ENCODE peak calls at places on chromosomes 5 and 9, in five cellular contexts. B is naive thymus-derived CD4-positive, alpha-beta T cell; Z is GM23248; C is IMR-90; L is HFF-Myc. I is an unnamed sample.

GRCh38 chr9:12730952-12731351 is 37.8 kb downstream of the TYRP1 start:
- DNase-seq in L (no peak), B (no peak), Z (no peak), C (no peak), I (no peak)

GRCh38 chr9:4366649-4367330 is 66.9 kb upstream of the GLIS3 start:
- DNase-seq in Z (peak; percentile 70), L (peak; percentile 43), C (peak; percentile 54), B (peak; percentile 23), I (peak; percentile 26)

GRCh38 chr5:36744041-36744677 is 132.4 kb upstream of the NIPBL start:
- DNase-seq in Z (peak; percentile 15), C (no peak), B (no peak), L (peak; percentile 31), I (no peak)

GRCh38 chr9:114027901-114028465 is 50.1 kb downstream of the AMBP start:
- DNase-seq in L (no peak), Z (no peak), C (no peak), B (no peak), I (no peak)

GRCh38 chr9:37036237-37037136 is 2.4 kb upstream of the PAX5 start:
- DNase-seq in L (no peak), C (peak; percentile 12), Z (peak; percentile 62), B (peak; percentile 51), I (no peak)

GRCh38 chr5:103919526-103919925 is 356.9 kb upstream of the NUDT12 start:
- DNase-seq in L (no peak), Z (no peak), C (no peak), B (no peak), I (no peak)

GRCh38 chr9:15142903-15143534 is 164.0 kb downstream of the TTC39B start:
- DNase-seq in C (peak; percentile 70), L (peak; percentile 29), B (peak; percentile 28), Z (peak; percentile 77), I (peak; percentile 41)

GRCh38 chr9:33187519-33188218 is 20.5 kb upstream of the B4GALT1 start:
- DNase-seq in B (no peak), L (no peak), C (peak; percentile 79), Z (peak; percentile 88), I (no peak)

GRCh38 chr5:61026004-61026403 is 81.0 kb downstream of the NDUFAF2 start:
- DNase-seq in Z (no peak), B (no peak), L (no peak), C (no peak), I (no peak)

GRCh38 chr5:68246802-68247201 is 31.2 kb downstream of the PIK3R1 start:
- DNase-seq in L (no peak), C (no peak), Z (no peak), B (peak; percentile 53), I (no peak)

GRCh38 chr5:66306105-66306843 is 162.2 kb downstream of the SREK1 start:
- DNase-seq in B (peak; percentile 18), C (peak; percentile 63), Z (peak; percentile 85), L (peak; percentile 33), I (peak; percentile 47)

GRCh38 chr9:72160446-72161123 is 11.3 kb downstream of the GDA start:
- DNase-seq in Z (no peak), B (no peak), L (no peak), C (no peak), I (no peak)

GRCh38 chr9:133119039-133119438 is 2.0 kb downstream of the RALGDS start:
- DNase-seq in L (no peak), B (no peak), Z (peak; percentile 21), C (no peak), I (no peak)

GRCh38 chr5:149581931-149582768 is 852 bp downstream of the ARHGEF37 start:
- DNase-seq in Z (peak; percentile 12), B (no peak), C (no peak), L (no peak), I (peak; percentile 39)

GRCh38 chr9:89042984-89043383 is 51.7 kb downstream of the S1PR3 start:
- DNase-seq in C (no peak), Z (no peak), B (no peak), L (no peak), I (no peak)

GRCh38 chr5:175129121-175129520 is 314.9 kb downstream of the DRD1 start:
- DNase-seq in B (no peak), C (no peak), L (no peak), Z (no peak), I (no peak)

GRCh38 chr5:1016476-1016875 is 7.9 kb downstream of the NKD2 start:
- DNase-seq in C (no peak), L (no peak), B (no peak), Z (no peak), I (no peak)

GRCh38 chr5:136036991-136037705 is 8.4 kb downstream of the TGFBI start:
- DNase-seq in B (peak; percentile 10), C (peak; percentile 53), L (peak; percentile 80), Z (peak; percentile 85), I (no peak)

GRCh38 chr5:150616024-150616470 is 24.4 kb upstream of the SYNPO start:
- DNase-seq in C (no peak), Z (no peak), B (no peak), L (no peak), I (no peak)

GRCh38 chr5:105836263-105836662 is 1834.5 kb downstream of the EFNA5 start:
- DNase-seq in C (peak; percentile 63), B (no peak), L (no peak), Z (peak; percentile 74), I (no peak)

GRCh38 chr9:3479516-3480352 is 46.1 kb downstream of the RFX3 start:
- DNase-seq in Z (no peak), C (no peak), B (no peak), L (no peak), I (no peak)

GRCh38 chr9:130484362-130485072 is 39.8 kb downstream of the ASS1 start:
- DNase-seq in C (no peak), Z (no peak), L (no peak), B (no peak), I (no peak)

GRCh38 chr5:157862183-157862851 is 3.4 kb upstream of the CLINT1 start:
- DNase-seq in Z (no peak), B (no peak), C (no peak), L (no peak), I (no peak)

GRCh38 chr5:157860898-157861894 is 2.3 kb upstream of the CLINT1 start:
- DNase-seq in L (no peak), B (no peak), Z (no peak), C (no peak), I (no peak)

GRCh38 chr5:157857821-157858526 is 971 bp downstream of the CLINT1 start:
- DNase-seq in Z (peak; percentile 81), L (no peak), B (no peak), C (peak; percentile 21), I (no peak)

GRCh38 chr5:157858527-157859226 is at the start of gene CLINT1:
- DNase-seq in B (peak; percentile 83), Z (peak; percentile 97), C (peak; percentile 83), L (peak; percentile 29), I (peak; percentile 80)

GRCh38 chr5:157859227-157859575 is 256 bp upstream of the CLINT1 start:
- DNase-seq in Z (no peak), C (no peak), L (no peak), B (no peak), I (no peak)
- H3K4me3 ChIP-seq in Z (peak overlapping the region; percentile 97), C (peak overlapping the region; percentile 98), L (peak overlapping the region; percentile 98), B (peak overlapping the region; percentile 96), I (peak overlapping the region; percentile 81)

GRCh38 chr9:137705443-137705863 is 86.6 kb downstream of the EHMT1 start:
- DNase-seq in C (no peak), L (no peak), B (peak; percentile 24), Z (no peak), I (no peak)
- H3K4me3 ChIP-seq in C (no peak overlapping the region), L (no peak overlapping the region), B (peak overlapping the region; percentile 19), Z (no peak overlapping the region), I (peak overlapping the region; percentile 23)

GRCh38 chr5:151956720-151957119 is 32.1 kb upstream of the GLRA1 start:
- DNase-seq in B (peak; percentile 0), L (no peak), Z (no peak), C (no peak), I (no peak)
- H3K4me3 ChIP-seq in B (no peak overlapping the region), L (no peak overlapping the region), Z (no peak overlapping the region), C (no peak overlapping the region), I (no peak overlapping the region)

DNA sequence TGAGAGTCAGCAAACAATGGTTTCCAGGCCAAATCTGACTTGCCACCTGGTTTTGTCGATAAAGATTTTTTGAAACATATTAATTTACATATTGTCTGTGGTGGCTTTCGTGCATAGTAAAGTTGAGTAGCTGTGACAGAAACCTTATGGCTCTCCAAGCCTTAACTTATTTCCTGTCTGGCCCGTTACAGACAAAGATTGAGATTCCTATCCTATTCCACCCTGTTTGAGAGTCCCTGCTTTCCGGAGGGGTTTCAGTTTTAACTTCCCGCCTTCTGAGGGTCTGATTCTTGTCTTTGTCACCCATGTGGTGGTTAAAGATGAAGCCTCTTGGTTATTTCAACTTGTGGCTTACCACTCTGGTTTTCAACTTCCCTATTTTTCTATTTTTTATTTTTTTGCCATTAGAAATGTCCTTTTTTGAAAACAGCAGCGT is 11.4 kb downstream of the OTULIN start:
- DNase-seq in L (no peak), B (no peak), Z (no peak), C (no peak), I (no peak)
- H3K4me3 ChIP-seq in L (no peak overlapping the region), B (peak overlapping the region; percentile 12), Z (no peak overlapping the region), C (no peak overlapping the region), I (no peak overlapping the region)

DNA sequence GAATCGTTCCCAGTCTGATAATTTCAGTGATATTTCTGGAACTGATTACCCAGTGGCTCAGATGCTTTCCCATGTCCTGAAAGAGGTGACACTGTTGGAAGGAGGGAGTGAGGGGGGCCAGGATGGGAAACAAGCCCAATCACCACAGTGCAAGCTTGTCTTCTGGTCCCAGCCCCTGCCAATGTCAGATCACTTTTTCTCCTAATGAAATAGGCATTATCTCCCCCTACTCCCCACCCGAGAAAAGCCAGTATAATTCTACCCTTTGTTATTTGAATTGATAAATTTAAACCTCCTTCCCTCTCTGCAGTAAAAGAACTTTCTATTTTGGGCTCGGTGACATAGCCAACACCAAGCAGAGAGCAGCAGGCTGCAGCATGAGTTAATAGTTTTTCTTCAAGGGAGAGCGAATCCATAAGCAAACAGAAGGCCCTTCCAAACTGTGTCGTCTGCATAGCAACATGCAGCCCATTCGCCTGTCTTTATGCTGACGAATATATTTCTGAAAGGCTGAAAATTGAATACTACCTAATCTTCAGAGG is 14.6 kb upstream of the PPP2CA start:
- DNase-seq in C (peak; percentile 90), B (no peak), L (no peak), Z (peak; percentile 45), I (no peak)
- H3K4me3 ChIP-seq in C (no peak overlapping the region), B (no peak overlapping the region), L (no peak overlapping the region), Z (no peak overlapping the region), I (no peak overlapping the region)

GRCh38 chr5:9348296-9348996 is 197.4 kb downstream of the SEMA5A start:
- DNase-seq in Z (peak; percentile 93), L (no peak), B (no peak), C (peak; percentile 50), I (no peak)
- H3K4me3 ChIP-seq in Z (peak overlapping the region; percentile 24), L (no peak overlapping the region), B (no peak overlapping the region), C (no peak overlapping the region), I (no peak overlapping the region)

I was measured in neuronal stem cell.